ENCODE peak calls at places on chromosomes 1 and 21, in four cellular contexts. F is LHCN-M2, N is activated gamma-delta T cell treated with Interleukin-2 at 50 U/mL for 16 hours, H is fibroblast of the conjunctiva. R is an unnamed sample.

GRCh38 chr1:59237905-59238304 is 59.0 kb upstream of the FGGY start:
- DNase-seq in N (no peak), H (no peak), F (no peak), R (peak)

GRCh38 chr1:222026280-222026679 is 284.4 kb upstream of the DUSP10 start:
- DNase-seq in N (no peak), F (no peak), H (no peak), R (no peak)

GRCh38 chr21:38140192-38140905 is 116.4 kb upstream of the KCNJ15 start:
- DNase-seq in F (peak), H (peak), N (no peak), R (peak)

GRCh38 chr1:61536174-61536573 is 188.8 kb downstream of the TM2D1 start:
- DNase-seq in H (no peak), F (no peak), N (no peak), R (no peak)

GRCh38 chr21:34020934-34021553 is 52.3 kb upstream of the MRPS6 start:
- DNase-seq in F (no peak), H (no peak), N (no peak), R (peak)

GRCh38 chr1:57966751-57967406 is 543.0 kb upstream of the DAB1 start:
- DNase-seq in H (no peak), N (no peak), F (no peak), R (no peak)

GRCh38 chr1:95002657-95003432 is 69.9 kb downstream of the ALG14 start:
- DNase-seq in F (no peak), H (no peak), N (no peak), R (peak)

GRCh38 chr1:12405325-12406217 is 175.7 kb downstream of the VPS13D start:
- DNase-seq in F (no peak), N (no peak), H (peak), R (no peak)

GRCh38 chr1:183131166-183131565 is 54.9 kb upstream of the LAMC2 start:
- DNase-seq in F (no peak), N (no peak), H (no peak), R (no peak)

GRCh38 chr21:32163386-32163785 is 115.5 kb downstream of the MIS18A start:
- DNase-seq in F (no peak), H (no peak), N (no peak), R (no peak)

GRCh38 chr1:17370618-17371017 is 1.4 kb upstream of the PADI6 start:
- DNase-seq in N (no peak), F (no peak), H (no peak), R (peak)

GRCh38 chr1:161226320-161226711 is 456 bp downstream of the TOMM40L start:
- DNase-seq in F (no peak), H (no peak), N (no peak), R (peak)

GRCh38 chr1:172582889-172583288 is 49.9 kb downstream of the SUCO start:
- DNase-seq in N (no peak), H (no peak), F (no peak), R (no peak)

GRCh38 chr1:230507671-230508407 is 81.7 kb upstream of the PGBD5 start:
- DNase-seq in N (no peak), F (no peak), H (no peak), R (no peak)

GRCh38 chr1:27299385-27300252 is 22.3 kb upstream of the TMEM222 start:
- DNase-seq in H (peak), F (peak), N (no peak), R (peak)

GRCh38 chr1:80767711-80768110 is 1033.0 kb upstream of the ADGRL2 start:
- DNase-seq in N (no peak), H (no peak), F (no peak), R (no peak)

GRCh38 chr1:240968864-240969263 is 356.9 kb upstream of the GREM2 start:
- DNase-seq in F (no peak), N (no peak), H (no peak), R (no peak)

R was measured in NCI-H69.